ENCODE peak calls at places on chromosomes 6 and 20, in nine cellular contexts. One of them, this sample, is unnamed. For H3K9me3 and H3K4me1, the result is how much of the 10 kb centered on the place peaks cover.

GRCh38 chr20:57414867-57415592 is 23.8 kb downstream of the RBM38 start:
- DNase-seq in adrenal gland: no peak
- DNase-seq in Peyer's patch: no peak
- DNase-seq in right lobe of liver: no peak
- DNase-seq in IMR-90: peak
- DNase-seq in ovary: peak
- DNase-seq in A549: no peak
- DNase-seq in sigmoid colon: no peak
- DNase-seq in esophagus muscularis mucosa: no peak
- DNase-seq in this sample: no peak

GRCh38 chr6:133623065-133623464 is 265.8 kb upstream of the TCF21 start:
- DNase-seq in adrenal gland: no peak
- DNase-seq in Peyer's patch: no peak
- DNase-seq in right lobe of liver: no peak
- DNase-seq in IMR-90: peak
- DNase-seq in ovary: peak
- DNase-seq in A549: peak
- DNase-seq in sigmoid colon: peak
- DNase-seq in esophagus muscularis mucosa: no peak
- DNase-seq in this sample: no peak

GRCh38 chr6:6711832-6712231 is 123.3 kb downstream of the LY86 start:
- DNase-seq in adrenal gland: no peak
- DNase-seq in Peyer's patch: peak
- DNase-seq in right lobe of liver: no peak
- DNase-seq in IMR-90: no peak
- DNase-seq in ovary: no peak
- DNase-seq in A549: no peak
- DNase-seq in sigmoid colon: no peak
- DNase-seq in esophagus muscularis mucosa: no peak
- DNase-seq in this sample: no peak

GRCh38 chr20:63441777-63442493 is 30.5 kb downstream of the KCNQ2 start:
- DNase-seq in adrenal gland: peak
- DNase-seq in Peyer's patch: peak
- DNase-seq in right lobe of liver: no peak
- DNase-seq in IMR-90: peak
- DNase-seq in ovary: no peak
- DNase-seq in A549: peak
- DNase-seq in sigmoid colon: no peak
- DNase-seq in esophagus muscularis mucosa: no peak
- DNase-seq in this sample: no peak

GRCh38 chr6:96022225-96022624 is 6.5 kb downstream of the FUT9 start:
- DNase-seq in adrenal gland: no peak
- DNase-seq in Peyer's patch: no peak
- DNase-seq in right lobe of liver: no peak
- DNase-seq in IMR-90: no peak
- DNase-seq in ovary: no peak
- DNase-seq in A549: no peak
- DNase-seq in sigmoid colon: no peak
- DNase-seq in esophagus muscularis mucosa: no peak
- DNase-seq in this sample: no peak

GRCh38 chr20:4154958-4155411 is 139.6 kb upstream of the RNF24 start:
- DNase-seq in adrenal gland: no peak
- DNase-seq in Peyer's patch: no peak
- DNase-seq in right lobe of liver: no peak
- DNase-seq in IMR-90: no peak
- DNase-seq in ovary: no peak
- DNase-seq in A549: peak
- DNase-seq in sigmoid colon: peak
- DNase-seq in esophagus muscularis mucosa: no peak
- DNase-seq in this sample: no peak

GRCh38 chr6:89985744-89986493 is 91.7 kb downstream of the GJA10 start:
- DNase-seq in adrenal gland: no peak
- DNase-seq in Peyer's patch: no peak
- DNase-seq in right lobe of liver: no peak
- DNase-seq in IMR-90: peak
- DNase-seq in ovary: no peak
- DNase-seq in A549: no peak
- DNase-seq in sigmoid colon: no peak
- DNase-seq in esophagus muscularis mucosa: no peak
- DNase-seq in this sample: no peak

GRCh38 chr20:44288252-44288651 is 22.8 kb downstream of the FITM2 start:
- DNase-seq in adrenal gland: no peak
- DNase-seq in Peyer's patch: no peak
- DNase-seq in right lobe of liver: no peak
- DNase-seq in IMR-90: no peak
- DNase-seq in ovary: no peak
- DNase-seq in A549: no peak
- DNase-seq in sigmoid colon: no peak
- DNase-seq in esophagus muscularis mucosa: no peak
- DNase-seq in this sample: no peak

GRCh38 chr6:144063744-144064401 is 31.5 kb downstream of the SF3B5 start:
- DNase-seq in adrenal gland: peak
- DNase-seq in Peyer's patch: peak
- DNase-seq in right lobe of liver: peak
- DNase-seq in IMR-90: no peak
- DNase-seq in ovary: peak
- DNase-seq in A549: peak
- DNase-seq in sigmoid colon: peak
- DNase-seq in esophagus muscularis mucosa: peak
- DNase-seq in this sample: peak

GRCh38 chr20:32621071-32621913 is 36.2 kb upstream of the NOL4L start:
- DNase-seq in adrenal gland: no peak
- DNase-seq in Peyer's patch: no peak
- DNase-seq in right lobe of liver: no peak
- DNase-seq in IMR-90: no peak
- DNase-seq in ovary: no peak
- DNase-seq in A549: no peak
- DNase-seq in sigmoid colon: no peak
- DNase-seq in esophagus muscularis mucosa: no peak
- DNase-seq in this sample: no peak

GRCh38 chr6:1697688-1698351 is 88.1 kb downstream of the FOXC1 start:
- DNase-seq in adrenal gland: no peak
- DNase-seq in Peyer's patch: no peak
- DNase-seq in right lobe of liver: no peak
- DNase-seq in IMR-90: no peak
- DNase-seq in ovary: no peak
- DNase-seq in A549: no peak
- DNase-seq in sigmoid colon: no peak
- DNase-seq in esophagus muscularis mucosa: no peak
- DNase-seq in this sample: no peak

GRCh38 chr6:166637806-166638458 is 10.9 kb upstream of the RPS6KA2 start:
- DNase-seq in adrenal gland: no peak
- DNase-seq in Peyer's patch: no peak
- DNase-seq in right lobe of liver: no peak
- DNase-seq in IMR-90: no peak
- DNase-seq in ovary: no peak
- DNase-seq in A549: no peak
- DNase-seq in sigmoid colon: no peak
- DNase-seq in esophagus muscularis mucosa: no peak
- DNase-seq in this sample: no peak

GRCh38 chr6:20657274-20657800 is 123.1 kb downstream of the CDKAL1 start:
- DNase-seq in adrenal gland: no peak
- DNase-seq in Peyer's patch: no peak
- DNase-seq in right lobe of liver: no peak
- DNase-seq in IMR-90: no peak
- DNase-seq in ovary: no peak
- DNase-seq in A549: no peak
- DNase-seq in sigmoid colon: no peak
- DNase-seq in esophagus muscularis mucosa: no peak
- DNase-seq in this sample: no peak

GRCh38 chr6:9204171-9204570 is 768.8 kb upstream of the SLC35B3 start:
- DNase-seq in adrenal gland: peak
- DNase-seq in Peyer's patch: no peak
- DNase-seq in right lobe of liver: no peak
- DNase-seq in IMR-90: peak
- DNase-seq in ovary: no peak
- DNase-seq in A549: peak
- DNase-seq in sigmoid colon: no peak
- DNase-seq in esophagus muscularis mucosa: no peak
- DNase-seq in this sample: no peak

GRCh38 chr20:4726710-4727391 is 5.1 kb downstream of the PRND start:
- DNase-seq in adrenal gland: peak
- DNase-seq in Peyer's patch: peak
- DNase-seq in right lobe of liver: no peak
- DNase-seq in IMR-90: peak
- DNase-seq in ovary: peak
- DNase-seq in A549: no peak
- DNase-seq in sigmoid colon: no peak
- DNase-seq in esophagus muscularis mucosa: no peak
- DNase-seq in this sample: no peak

GRCh38 chr6:19771753-19772336 is 65.3 kb upstream of the ID4 start:
- DNase-seq in adrenal gland: no peak
- DNase-seq in Peyer's patch: no peak
- DNase-seq in right lobe of liver: no peak
- DNase-seq in IMR-90: peak
- DNase-seq in ovary: no peak
- DNase-seq in A549: no peak
- DNase-seq in sigmoid colon: no peak
- DNase-seq in esophagus muscularis mucosa: no peak
- DNase-seq in this sample: no peak

GRCh38 chr6:89242574-89243330 is 25.6 kb upstream of the GABRR1 start:
- DNase-seq in adrenal gland: no peak
- DNase-seq in Peyer's patch: no peak
- DNase-seq in right lobe of liver: no peak
- DNase-seq in IMR-90: peak
- DNase-seq in ovary: no peak
- DNase-seq in A549: peak
- DNase-seq in sigmoid colon: no peak
- DNase-seq in esophagus muscularis mucosa: peak
- DNase-seq in this sample: no peak

GRCh38 chr6:145278163-145278807 is 457.0 kb downstream of the EPM2A start:
- DNase-seq in adrenal gland: no peak
- DNase-seq in Peyer's patch: no peak
- DNase-seq in right lobe of liver: no peak
- DNase-seq in IMR-90: peak
- DNase-seq in ovary: no peak
- DNase-seq in A549: peak
- DNase-seq in sigmoid colon: no peak
- DNase-seq in esophagus muscularis mucosa: no peak
- DNase-seq in this sample: no peak

GRCh38 chr6:27359231-27359630 is 29.3 kb upstream of the ZNF391 start:
- DNase-seq in adrenal gland: no peak
- DNase-seq in Peyer's patch: no peak
- DNase-seq in right lobe of liver: no peak
- DNase-seq in IMR-90: no peak
- DNase-seq in ovary: no peak
- DNase-seq in A549: no peak
- DNase-seq in sigmoid colon: no peak
- DNase-seq in esophagus muscularis mucosa: no peak
- DNase-seq in this sample: no peak
- H3K9me3 ChIP-seq in adrenal gland: under half
- H3K9me3 ChIP-seq in Peyer's patch: under half
- H3K9me3 ChIP-seq in right lobe of liver: under half
- H3K9me3 ChIP-seq in IMR-90: under half
- H3K9me3 ChIP-seq in ovary: under half
- H3K9me3 ChIP-seq in A549: under half
- H3K9me3 ChIP-seq in sigmoid colon: under half
- H3K9me3 ChIP-seq in esophagus muscularis mucosa: under half
- H3K9me3 ChIP-seq in this sample: under half

DNA sequence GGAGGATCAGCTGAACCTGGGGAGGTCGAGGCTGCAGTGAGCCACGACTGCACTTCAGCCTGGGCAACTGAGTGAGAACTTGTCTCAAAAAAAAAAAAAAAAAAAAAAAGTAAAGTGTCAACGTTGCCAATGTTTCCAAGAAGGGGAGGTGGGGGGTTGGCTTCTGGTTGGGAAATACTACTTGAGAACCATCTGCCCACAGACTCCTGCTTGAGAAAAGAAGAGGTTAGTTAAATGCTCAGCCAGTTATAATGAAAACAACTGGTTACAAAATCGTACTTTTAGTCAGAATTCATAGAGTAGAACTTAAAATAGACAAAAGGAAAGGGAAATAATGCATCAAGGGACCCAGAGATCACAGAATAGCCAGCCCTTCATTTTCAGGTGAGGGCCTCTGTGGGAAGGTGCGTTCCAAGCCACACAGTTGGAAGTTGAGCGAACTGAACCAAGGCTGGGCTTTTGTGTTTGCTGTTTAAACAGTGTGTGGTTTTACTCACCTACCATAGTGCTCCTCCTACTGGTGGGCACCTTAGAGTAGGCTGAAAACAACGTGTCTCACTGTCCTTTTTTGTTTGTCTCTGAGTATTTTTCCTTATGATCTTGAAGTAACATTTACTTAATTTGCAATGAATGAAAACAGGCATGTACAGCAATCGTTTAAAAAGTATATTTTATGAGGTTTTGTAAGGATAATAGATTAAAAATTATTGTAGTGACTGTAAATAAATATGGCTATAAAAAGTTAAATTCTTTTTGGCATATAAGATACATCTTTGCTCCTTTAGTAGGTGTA is 200.7 kb downstream of the BCAS1 start:
- DNase-seq in adrenal gland: peak
- DNase-seq in Peyer's patch: peak
- DNase-seq in right lobe of liver: peak
- DNase-seq in IMR-90: peak
- DNase-seq in ovary: no peak
- DNase-seq in A549: peak
- DNase-seq in sigmoid colon: peak
- DNase-seq in esophagus muscularis mucosa: no peak
- DNase-seq in this sample: peak
- H3K4me1 ChIP-seq in adrenal gland: under half
- H3K4me1 ChIP-seq in Peyer's patch: under half
- H3K4me1 ChIP-seq in right lobe of liver: under half
- H3K4me1 ChIP-seq in IMR-90: under half
- H3K4me1 ChIP-seq in ovary: under half
- H3K4me1 ChIP-seq in A549: half or more
- H3K4me1 ChIP-seq in sigmoid colon: under half
- H3K4me1 ChIP-seq in esophagus muscularis mucosa: half or more
- H3K4me1 ChIP-seq in this sample: half or more

GRCh38 chr20:34302723-34303528 is at the start of gene AHCY:
- DNase-seq in adrenal gland: peak
- DNase-seq in Peyer's patch: peak
- DNase-seq in right lobe of liver: peak
- DNase-seq in IMR-90: peak
- DNase-seq in ovary: peak
- DNase-seq in A549: peak
- DNase-seq in sigmoid colon: peak
- DNase-seq in esophagus muscularis mucosa: peak
- DNase-seq in this sample: peak
- TF ChIP-seq POLR2A in adrenal gland: peak
- TF ChIP-seq POLR2A in Peyer's patch: no peak
- TF ChIP-seq POLR2A in right lobe of liver: peak
- TF ChIP-seq POLR2A in IMR-90: no peak
- TF ChIP-seq POLR2A in ovary: peak
- TF ChIP-seq POLR2A in A549: peak
- TF ChIP-seq POLR2A in sigmoid colon: no peak
- TF ChIP-seq POLR2A in esophagus muscularis mucosa: peak
- TF ChIP-seq POLR2A in this sample: peak

GRCh38 chr20:50040432-50041237 is 57.9 kb downstream of the SNAI1 start:
- DNase-seq in adrenal gland: no peak
- DNase-seq in Peyer's patch: no peak
- DNase-seq in right lobe of liver: no peak
- DNase-seq in IMR-90: no peak
- DNase-seq in ovary: no peak
- DNase-seq in A549: no peak
- DNase-seq in sigmoid colon: no peak
- DNase-seq in esophagus muscularis mucosa: no peak
- DNase-seq in this sample: no peak
- H3K9me3 ChIP-seq in adrenal gland: under half
- H3K9me3 ChIP-seq in Peyer's patch: under half
- H3K9me3 ChIP-seq in right lobe of liver: under half
- H3K9me3 ChIP-seq in IMR-90: under half
- H3K9me3 ChIP-seq in ovary: under half
- H3K9me3 ChIP-seq in A549: under half
- H3K9me3 ChIP-seq in sigmoid colon: under half
- H3K9me3 ChIP-seq in esophagus muscularis mucosa: under half
- H3K9me3 ChIP-seq in this sample: under half

GRCh38 chr6:44667226-44667625 is 279.7 kb downstream of the CDC5L start:
- DNase-seq in adrenal gland: no peak
- DNase-seq in Peyer's patch: no peak
- DNase-seq in right lobe of liver: no peak
- DNase-seq in IMR-90: peak
- DNase-seq in ovary: no peak
- DNase-seq in A549: no peak
- DNase-seq in sigmoid colon: no peak
- DNase-seq in esophagus muscularis mucosa: no peak
- DNase-seq in this sample: no peak
- H3K4me1 ChIP-seq in adrenal gland: under half
- H3K4me1 ChIP-seq in Peyer's patch: under half
- H3K4me1 ChIP-seq in right lobe of liver: under half
- H3K4me1 ChIP-seq in IMR-90: under half
- H3K4me1 ChIP-seq in ovary: under half
- H3K4me1 ChIP-seq in A549: under half
- H3K4me1 ChIP-seq in sigmoid colon: under half
- H3K4me1 ChIP-seq in esophagus muscularis mucosa: under half
- H3K4me1 ChIP-seq in this sample: under half

This sample was measured in tibial nerve.